ENCODE peak calls at places on chromosome 5, in four cellular contexts. L is GM12878, Q is SK-N-SH, T is K562. A is an unnamed sample.

GRCh38 chr5:137115152-137115551 is 384.0 kb downstream of the SPOCK1 start:
- DNase-seq in L (no peak), Q (no peak), T (no peak), A (no peak)

GRCh38 chr5:156888520-156888919 is 38.4 kb downstream of the PPP1R2B start:
- DNase-seq in L (peak), Q (no peak), T (no peak), A (no peak)

GRCh38 chr5:142821733-142822487 is 51.7 kb downstream of the ARHGAP26 start:
- DNase-seq in L (no peak), Q (no peak), T (peak), A (peak)

GRCh38 chr5:140043508-140043872 is 391 bp upstream of the NRG2 start:
- DNase-seq in L (no peak), Q (peak), T (no peak), A (no peak)

GRCh38 chr5:169149317-169149716 is 151.6 kb downstream of the SLIT3 start:
- DNase-seq in L (no peak), Q (peak), T (peak), A (peak)

GRCh38 chr5:150302301-150303069 is at the start of gene ARSI:
- DNase-seq in L (no peak), Q (no peak), T (no peak), A (no peak)

GRCh38 chr5:141521244-141521781 is 32.4 kb downstream of the PCDHGC5 start:
- DNase-seq in L (no peak), Q (no peak), T (peak), A (peak)

GRCh38 chr5:170475269-170476000 is 28.4 kb upstream of the KCNIP1 start:
- DNase-seq in L (no peak), Q (no peak), T (no peak), A (no peak)

GRCh38 chr5:5524327-5524726 is 101.8 kb downstream of the ICE1 start:
- DNase-seq in L (no peak), Q (peak), T (no peak), A (no peak)

GRCh38 chr5:180799194-180799593 is 3.4 kb downstream of the MGAT1 start:
- DNase-seq in L (no peak), Q (no peak), T (no peak), A (no peak)

GRCh38 chr5:14870347-14871083 is 1.1 kb downstream of the ANKH start:
- DNase-seq in L (no peak), Q (peak), T (no peak), A (no peak)

GRCh38 chr5:10724799-10725507 is 36.1 kb downstream of the DAP start:
- DNase-seq in L (no peak), Q (peak), T (peak), A (peak)

GRCh38 chr5:109944461-109944860 is 254.7 kb downstream of the MAN2A1 start:
- DNase-seq in L (no peak), Q (no peak), T (no peak), A (no peak)

GRCh38 chr5:38796000-38796738 is 49.6 kb upstream of the OSMR start:
- DNase-seq in L (no peak), Q (no peak), T (no peak), A (no peak)

GRCh38 chr5:89989831-89990230 is 419.7 kb downstream of the CETN3 start:
- DNase-seq in L (no peak), Q (no peak), T (no peak), A (no peak)

GRCh38 chr5:89991592-89991991 is 418.0 kb downstream of the CETN3 start:
- DNase-seq in L (no peak), Q (no peak), T (no peak), A (no peak)

GRCh38 chr5:89992201-89992600 is 417.4 kb downstream of the CETN3 start:
- DNase-seq in L (no peak), Q (no peak), T (no peak), A (no peak)

GRCh38 chr5:89988129-89988528 is 421.4 kb downstream of the CETN3 start:
- DNase-seq in L (no peak), Q (no peak), T (no peak), A (no peak)

GRCh38 chr5:89988998-89989690 is 420.4 kb downstream of the CETN3 start:
- DNase-seq in L (no peak), Q (no peak), T (no peak), A (no peak)
- TF ChIP-seq NFIC in L (no peak), Q (no peak), T (no peak), A (no peak)

GRCh38 chr5:115461093-115461492 is 83.5 kb downstream of the FEM1C start:
- DNase-seq in L (no peak), Q (no peak), T (no peak), A (no peak)
- TF ChIP-seq NFIC in L (no peak), Q (no peak), T (no peak), A (no peak)

GRCh38 chr5:120463991-120464626 is at the start of gene PRR16:
- DNase-seq in L (no peak), Q (peak), T (peak), A (no peak)
- TF ChIP-seq NFIC in L (no peak), Q (no peak), T (no peak), A (no peak)

DNA sequence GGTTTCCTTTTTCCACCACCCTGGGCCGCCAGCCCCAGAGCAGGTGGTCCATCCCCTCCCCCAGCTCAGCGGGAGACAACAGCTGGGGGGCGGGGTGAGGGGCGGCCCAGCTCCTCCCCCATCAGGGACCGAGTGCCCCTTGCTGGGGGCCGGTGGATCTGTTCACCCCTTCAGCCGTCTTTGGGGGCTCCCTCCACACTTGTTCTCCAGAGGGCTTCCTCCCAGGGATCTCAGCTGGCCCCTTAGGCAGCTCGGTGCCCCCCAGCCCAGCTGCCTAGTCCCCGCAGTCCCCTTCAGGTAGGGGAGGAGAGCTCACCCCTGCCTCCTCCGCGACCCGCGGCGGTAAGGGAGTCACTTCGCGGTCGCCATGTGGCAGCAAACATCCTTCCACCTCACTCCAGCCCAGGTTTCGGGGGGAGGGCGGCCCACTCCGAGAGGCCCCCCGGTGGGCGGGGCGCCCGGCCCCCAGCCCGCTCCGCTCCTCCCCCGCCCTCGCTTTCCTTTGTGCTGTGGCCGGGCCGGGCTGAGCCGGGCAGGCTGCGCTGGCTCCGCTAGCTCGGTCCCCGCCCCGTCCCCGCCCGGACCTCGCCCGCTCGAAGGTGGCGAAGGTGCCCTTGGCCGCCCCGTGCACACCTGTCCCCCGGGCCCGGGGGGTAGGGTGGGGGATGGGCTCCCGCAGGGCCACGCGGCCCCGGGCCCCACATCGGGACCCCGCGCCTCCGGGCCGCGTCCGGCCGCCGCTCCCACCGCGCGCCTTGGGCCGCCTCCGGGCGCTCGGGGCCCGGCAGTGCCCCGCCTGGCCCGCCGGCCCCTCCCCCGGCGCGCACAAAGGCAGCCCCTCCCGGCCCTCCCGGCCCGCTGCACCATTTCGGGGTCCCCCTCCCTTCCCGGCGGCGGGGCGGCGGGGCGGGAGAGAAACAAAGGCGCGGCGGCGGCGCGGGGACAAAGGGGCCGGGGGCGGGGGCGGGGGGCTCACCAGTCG is 683 bp downstream of the DBN1 start:
- DNase-seq in L (no peak), Q (peak), T (peak), A (peak)
- TF ChIP-seq NFIC in L (no peak), Q (no peak), T (no peak), A (no peak)

GRCh38 chr5:32760091-32760509 is 49.0 kb downstream of the NPR3 start:
- DNase-seq in L (no peak), Q (no peak), T (peak), A (peak)
- TF ChIP-seq NFIC in L (no peak), Q (peak), T (no peak), A (no peak)